ENCODE peak calls at places on chromosomes 5 and 9, in ten cellular contexts. X is NCI-H748 treated with DMSO at 0.1 percent for 48 hours; V is dorsolateral prefrontal cortex; J is COLO829; Y is iris pigment epithelial cell; R is epithelial cell of esophagus; L is ACHN; M is pons; S is NCI-H1092 treated with DMSO at 0.1 percent for 48 hours; E is stimulated activated CD8-positive, alpha-beta memory T cell treated with anti-CD3 and anti-CD28 coated beads, Interleukin-15, amount 100 ng/mL, for 1 hour. F is an unnamed sample.
A peak's percentile ranks its signal among the peaks of the same experiment; 100 is the strongest.

GRCh38 chr9:16258708-16259107 is 611.8 kb downstream of the BNC2 start:
- DNase-seq in X (no peak), S (no peak), Y (no peak), E (no peak), J (no peak), L (no peak), R (no peak), V (no peak), M (no peak), F (no peak)

GRCh38 chr5:16918156-16918555 is 17.9 kb downstream of the MYO10 start:
- DNase-seq in L (no peak), E (no peak), S (no peak), J (no peak), X (no peak), R (no peak), Y (no peak), V (no peak), M (no peak), F (no peak)

GRCh38 chr5:176606875-176607274 is 3.1 kb downstream of the GPRIN1 start:
- DNase-seq in L (no peak), S (no peak), X (no peak), V (no peak), M (no peak), J (no peak), R (no peak), Y (no peak), E (no peak), F (no peak)

GRCh38 chr9:112831281-112831851 is 59.3 kb downstream of the SLC46A2 start:
- DNase-seq in E (no peak), Y (no peak), M (peak; percentile 58), X (no peak), J (no peak), R (peak; percentile 16), S (peak; percentile 83), V (no peak), L (no peak), F (no peak)

GRCh38 chr9:4718911-4719310 is 22.1 kb downstream of the AK3 start:
- DNase-seq in S (no peak), L (no peak), J (no peak), E (no peak), M (no peak), V (no peak), X (no peak), Y (no peak), R (no peak), F (no peak)

GRCh38 chr9:127777368-127777960 is 1.0 kb downstream of the SH2D3C start:
- DNase-seq in X (no peak), M (no peak), L (no peak), S (no peak), Y (no peak), V (no peak), R (no peak), J (no peak), E (no peak), F (no peak)

GRCh38 chr9:107635137-107635802 is 145.7 kb upstream of the KLF4 start:
- DNase-seq in R (no peak), X (no peak), M (peak; percentile 84), S (no peak), E (no peak), V (no peak), J (peak; percentile 91), Y (no peak), L (no peak), F (no peak)

GRCh38 chr5:50963647-50964584 is 297.5 kb downstream of the PARP8 start:
- DNase-seq in L (no peak), J (no peak), M (peak; percentile 38), S (peak; percentile 87), E (no peak), Y (no peak), X (peak; percentile 81), V (no peak), R (no peak), F (no peak)

GRCh38 chr9:116975119-116975518 is 288.0 kb downstream of the TRIM32 start:
- DNase-seq in X (no peak), E (no peak), V (no peak), L (no peak), Y (no peak), R (no peak), S (no peak), J (no peak), M (no peak), F (no peak)

GRCh38 chr5:16776611-16777251 is 159.4 kb downstream of the MYO10 start:
- DNase-seq in E (no peak), L (no peak), J (no peak), R (no peak), M (peak; percentile 43), X (peak; percentile 77), V (no peak), S (peak; percentile 39), Y (peak; percentile 33), F (no peak)

GRCh38 chr5:131607418-131607817 is 27.6 kb downstream of the RAPGEF6 start:
- DNase-seq in V (no peak), M (peak; percentile 58), R (no peak), J (no peak), X (no peak), S (no peak), L (no peak), Y (no peak), E (no peak), F (no peak)

GRCh38 chr5:159324986-159325385 is 5.3 kb downstream of the IL12B start:
- DNase-seq in S (no peak), Y (no peak), R (no peak), V (no peak), M (no peak), J (no peak), L (peak; percentile 88), X (no peak), E (no peak), F (no peak)

GRCh38 chr5:170263906-170264305 is 31.1 kb downstream of the C5orf58 start:
- DNase-seq in Y (no peak), R (no peak), E (no peak), L (no peak), X (no peak), S (no peak), M (no peak), J (no peak), V (no peak), F (no peak)

GRCh38 chr5:132501961-132502931 is 11.7 kb upstream of the IRF1 start:
- DNase-seq in M (no peak), X (no peak), S (no peak), E (no peak), V (peak; percentile 63), L (no peak), J (no peak), R (peak; percentile 36), Y (peak; percentile 60), F (no peak)

GRCh38 chr9:106875548-106875947 is 12.6 kb downstream of the ZNF462 start:
- DNase-seq in S (no peak), V (no peak), E (no peak), Y (no peak), M (peak; percentile 43), L (no peak), X (no peak), R (peak; percentile 16), J (no peak), F (no peak)

GRCh38 chr9:137759117-137759516 is 118.5 kb upstream of the CACNA1B start:
- DNase-seq in E (no peak), M (no peak), S (no peak), R (no peak), V (no peak), J (no peak), X (no peak), Y (no peak), L (no peak), F (no peak)

GRCh38 chr9:121125590-121125989 is 50.8 kb downstream of the CNTRL start:
- DNase-seq in M (no peak), X (no peak), R (no peak), Y (no peak), J (no peak), E (no peak), S (no peak), L (no peak), V (no peak), F (no peak)

GRCh38 chr5:179166886-179167841 is 107.0 kb downstream of the ZNF354C start:
- DNase-seq in M (peak; percentile 22), S (peak; percentile 18), X (no peak), R (no peak), Y (peak; percentile 19), L (no peak), E (peak; percentile 33), V (peak; percentile 55), J (peak; percentile 2), F (no peak)

GRCh38 chr5:98907951-98908350 is 20.9 kb downstream of the CHD1 start:
- DNase-seq in J (no peak), V (no peak), M (no peak), X (no peak), Y (no peak), S (no peak), L (no peak), R (no peak), E (no peak), F (no peak)

GRCh38 chr5:35618791-35619190 is 1.1 kb downstream of the SPEF2 start:
- DNase-seq in E (no peak), X (no peak), J (no peak), V (no peak), Y (no peak), L (no peak), M (no peak), R (no peak), S (no peak), F (no peak)

F was measured in vagina.